ENCODE peak calls at places on chromosomes 11 and 22, in nine cellular contexts. G, C, L, X, A, V, Z, Y and B are unnamed samples.

GRCh38 chr11:35082322-35083180 is 56.4 kb upstream of the CD44 start:
- DNase-seq in G (peak), C (peak), L (peak), X (no peak), A (peak), V (peak), Z (no peak), Y (peak), B (no peak)

GRCh38 chr11:18567081-18567480 is 21.5 kb downstream of the UEVLD start:
- DNase-seq in G (no peak), C (no peak), L (no peak), X (no peak), A (no peak), V (peak), Z (no peak), Y (no peak), B (no peak)

GRCh38 chr11:8055111-8055835 is 25.7 kb upstream of the TUB start:
- DNase-seq in G (no peak), C (no peak), L (no peak), X (no peak), A (no peak), V (no peak), Z (no peak), Y (no peak), B (no peak)

GRCh38 chr22:49017769-49018330 is 809.8 kb downstream of the BRD1 start:
- DNase-seq in G (no peak), C (no peak), L (no peak), X (no peak), A (no peak), V (no peak), Z (no peak), Y (no peak), B (no peak)

GRCh38 chr22:46547883-46548244 is 10.4 kb upstream of the CELSR1 start:
- DNase-seq in G (no peak), C (peak), L (no peak), X (no peak), A (no peak), V (peak), Z (no peak), Y (peak), B (no peak)

GRCh38 chr11:106463154-106463553 is 385.7 kb downstream of the AASDHPPT start:
- DNase-seq in G (no peak), C (no peak), L (no peak), X (no peak), A (no peak), V (no peak), Z (no peak), Y (no peak), B (no peak)

GRCh38 chr11:100068116-100068515 is 619.0 kb upstream of the ARHGAP42 start:
- DNase-seq in G (no peak), C (no peak), L (no peak), X (no peak), A (no peak), V (no peak), Z (no peak), Y (no peak), B (no peak)

GRCh38 chr11:30143098-30143705 is 87.6 kb upstream of the FSHB start:
- DNase-seq in G (peak), C (peak), L (peak), X (peak), A (peak), V (no peak), Z (peak), Y (no peak), B (no peak)

GRCh38 chr11:86486261-86487030 is 111.8 kb downstream of the CCDC81 start:
- DNase-seq in G (no peak), C (peak), L (no peak), X (no peak), A (peak), V (no peak), Z (peak), Y (peak), B (no peak)

GRCh38 chr11:17594686-17595192 is 47.7 kb downstream of the OTOG start:
- DNase-seq in G (no peak), C (no peak), L (no peak), X (no peak), A (no peak), V (no peak), Z (no peak), Y (no peak), B (no peak)

GRCh38 chr11:1377231-1377780 is 12.4 kb upstream of the BRSK2 start:
- DNase-seq in G (no peak), C (no peak), L (no peak), X (no peak), A (no peak), V (no peak), Z (no peak), Y (no peak), B (no peak)

GRCh38 chr11:61539009-61539408 is 30.5 kb downstream of the LRRC10B start:
- DNase-seq in G (no peak), C (no peak), L (no peak), X (no peak), A (no peak), V (no peak), Z (no peak), Y (no peak), B (no peak)

GRCh38 chr11:47716692-47717091 is 1.5 kb upstream of the AGBL2 start:
- DNase-seq in G (no peak), C (no peak), L (no peak), X (no peak), A (no peak), V (no peak), Z (no peak), Y (no peak), B (no peak)

GRCh38 chr22:31081963-31082605 is 966 bp downstream of the SMTN start:
- DNase-seq in G (no peak), C (peak), L (no peak), X (no peak), A (no peak), V (peak), Z (no peak), Y (no peak), B (no peak)

GRCh38 chr11:32386770-32387377 is 48.5 kb downstream of the WT1 start:
- DNase-seq in G (peak), C (peak), L (no peak), X (no peak), A (peak), V (peak), Z (no peak), Y (no peak), B (no peak)

GRCh38 chr11:111886844-111887243 is 7.5 kb downstream of the CFAP68 start:
- DNase-seq in G (no peak), C (no peak), L (no peak), X (no peak), A (no peak), V (no peak), Z (no peak), Y (no peak), B (no peak)

GRCh38 chr22:43207849-43208702 is 21.1 kb upstream of the TTLL12 start:
- DNase-seq in G (no peak), C (no peak), L (no peak), X (no peak), A (no peak), V (no peak), Z (no peak), Y (no peak), B (no peak)

GRCh38 chr22:45934659-45935341 is 42.2 kb downstream of the WNT7B start:
- DNase-seq in G (peak), C (peak), L (peak), X (no peak), A (peak), V (peak), Z (peak), Y (peak), B (no peak)

GRCh38 chr11:126268361-126268707 is 361 bp downstream of the SRPRA start:
- DNase-seq in G (no peak), C (no peak), L (no peak), X (peak), A (no peak), V (no peak), Z (no peak), Y (no peak), B (no peak)

GRCh38 chr11:80155412-80156017 is 714.7 kb upstream of the TENM4 start:
- DNase-seq in G (no peak), C (peak), L (no peak), X (peak), A (peak), V (peak), Z (no peak), Y (no peak), B (no peak)

GRCh38 chr11:130613396-130613795 is 165.0 kb downstream of the ADAMTS15 start:
- DNase-seq in G (no peak), C (no peak), L (no peak), X (no peak), A (no peak), V (no peak), Z (no peak), Y (no peak), B (no peak)

GRCh38 chr11:20596629-20597129 is 2.7 kb upstream of the SLC6A5 start:
- DNase-seq in G (no peak), C (peak), L (no peak), X (no peak), A (no peak), V (no peak), Z (no peak), Y (no peak), B (no peak)

GRCh38 chr11:109547356-109548027 is 125.5 kb downstream of the C11orf87 start:
- DNase-seq in G (peak), C (no peak), L (no peak), X (no peak), A (no peak), V (peak), Z (no peak), Y (no peak), B (no peak)

GRCh38 chr11:110031171-110031570 is 62.0 kb upstream of the ZC3H12C start:
- DNase-seq in G (no peak), C (peak), L (no peak), X (no peak), A (no peak), V (no peak), Z (no peak), Y (no peak), B (no peak)

GRCh38 chr11:18492888-18493287 is 33.9 kb downstream of the TSG101 start:
- DNase-seq in G (no peak), C (no peak), L (no peak), X (no peak), A (no peak), V (no peak), Z (no peak), Y (no peak), B (no peak)

GRCh38 chr11:128552783-128553661 is 34.3 kb downstream of the ETS1 start:
- DNase-seq in G (no peak), C (no peak), L (no peak), X (no peak), A (peak), V (peak), Z (no peak), Y (no peak), B (no peak)

GRCh38 chr11:115653926-115654325 is 149.7 kb upstream of the CADM1 start:
- DNase-seq in G (peak), C (peak), L (no peak), X (no peak), A (no peak), V (no peak), Z (no peak), Y (no peak), B (no peak)

GRCh38 chr11:76629853-76630599 is 40.5 kb downstream of the LRRC32 start:
- DNase-seq in G (peak), C (no peak), L (no peak), X (no peak), A (peak), V (peak), Z (no peak), Y (peak), B (no peak)

GRCh38 chr11:85953491-85954143 is 98.4 kb downstream of the CCDC83 start:
- DNase-seq in G (no peak), C (no peak), L (no peak), X (no peak), A (no peak), V (peak), Z (no peak), Y (no peak), B (no peak)

GRCh38 chr11:132125855-132126841 is 755.7 kb downstream of the NTM start:
- DNase-seq in G (no peak), C (peak), L (no peak), X (peak), A (no peak), V (peak), Z (peak), Y (no peak), B (no peak)

GRCh38 chr11:19819148-19819547 is 106.5 kb downstream of the NAV2 start:
- DNase-seq in G (no peak), C (no peak), L (no peak), X (no peak), A (no peak), V (no peak), Z (peak), Y (peak), B (no peak)

GRCh38 chr11:65150513-65151271 is 16.4 kb upstream of the SYVN1 start:
- DNase-seq in G (peak), C (peak), L (peak), X (no peak), A (peak), V (peak), Z (peak), Y (peak), B (peak)